ENCODE peak calls at places on chromosomes 3 and 15, in seven cellular contexts. O, E, X, G, R, L and S are unnamed samples.

GRCh38 chr3:75192065-75192658 is 472.0 kb upstream of the FRG2C start:
- DNase-seq in O (peak), E (peak), X (peak), G (peak), R (peak), L (peak), S (no peak)

GRCh38 chr3:122468896-122469533 is 45.7 kb downstream of the KPNA1 start:
- DNase-seq in O (no peak), E (no peak), X (no peak), G (no peak), R (no peak), L (no peak), S (no peak)

GRCh38 chr15:28023422-28023821 is 75.7 kb downstream of the OCA2 start:
- DNase-seq in O (no peak), E (no peak), X (no peak), G (no peak), R (no peak), L (no peak), S (no peak)

GRCh38 chr3:153029350-153029749 is 132.7 kb upstream of the RAP2B start:
- DNase-seq in O (no peak), E (peak), X (no peak), G (no peak), R (no peak), L (no peak), S (no peak)

GRCh38 chr3:129360705-129361460 is 67.6 kb downstream of the EFCAB12 start:
- DNase-seq in O (no peak), E (peak), X (no peak), G (no peak), R (no peak), L (no peak), S (no peak)

GRCh38 chr15:88450125-88450798 is 16.9 kb downstream of the MRPL46 start:
- DNase-seq in O (peak), E (peak), X (peak), G (peak), R (peak), L (peak), S (peak)

GRCh38 chr3:46484388-46484787 is 13.4 kb upstream of the RTP3 start:
- DNase-seq in O (no peak), E (no peak), X (no peak), G (no peak), R (no peak), L (no peak), S (no peak)

GRCh38 chr15:48147358-48147757 is 26.6 kb downstream of the SLC24A5 start:
- DNase-seq in O (no peak), E (peak), X (no peak), G (no peak), R (no peak), L (no peak), S (no peak)

GRCh38 chr3:141763088-141763750 is at the start of gene GRK7:
- DNase-seq in O (no peak), E (no peak), X (no peak), G (no peak), R (no peak), L (no peak), S (no peak)

GRCh38 chr3:156976933-156977332 is 150.8 kb downstream of the LEKR1 start:
- DNase-seq in O (no peak), E (no peak), X (no peak), G (no peak), R (no peak), L (no peak), S (no peak)

GRCh38 chr15:25178835-25179672 is 224.3 kb downstream of the SNRPN start:
- DNase-seq in O (no peak), E (no peak), X (no peak), G (peak), R (no peak), L (no peak), S (peak)

GRCh38 chr3:196639517-196640500 is at the start of gene NRROS:
- DNase-seq in O (no peak), E (peak), X (peak), G (peak), R (peak), L (no peak), S (no peak)

GRCh38 chr15:69841046-69841828 is 256.5 kb downstream of the TLE3 start:
- DNase-seq in O (no peak), E (no peak), X (no peak), G (no peak), R (no peak), L (no peak), S (no peak)

GRCh38 chr15:69842851-69843250 is 254.9 kb downstream of the TLE3 start:
- DNase-seq in O (no peak), E (no peak), X (no peak), G (no peak), R (no peak), L (no peak), S (no peak)

GRCh38 chr15:69843267-69843666 is 254.4 kb downstream of the TLE3 start:
- DNase-seq in O (no peak), E (no peak), X (no peak), G (no peak), R (no peak), L (no peak), S (no peak)

GRCh38 chr15:69845159-69845558 is 252.6 kb downstream of the TLE3 start:
- DNase-seq in O (no peak), E (no peak), X (no peak), G (no peak), R (no peak), L (no peak), S (no peak)

DNA sequence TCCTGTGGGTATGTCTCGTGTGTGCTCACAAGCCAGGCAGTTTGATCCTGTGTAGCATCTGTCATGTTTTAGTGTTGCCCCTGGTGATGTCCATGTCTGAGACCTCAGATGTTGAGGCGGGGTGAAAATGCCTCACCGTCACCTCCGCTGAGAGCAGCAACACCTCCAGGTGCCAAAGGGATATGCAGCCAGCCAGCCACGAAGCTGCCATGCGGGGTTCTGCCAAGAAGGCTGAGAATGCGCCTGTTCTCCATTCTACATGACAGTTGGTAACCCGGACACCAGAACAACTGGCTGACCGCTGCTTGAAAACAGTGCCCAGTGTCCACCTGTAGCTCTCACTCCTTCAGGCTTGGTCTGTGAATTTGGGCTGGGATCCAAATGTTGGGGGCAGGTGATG is 253.8 kb downstream of the TLE3 start:
- DNase-seq in O (no peak), E (no peak), X (no peak), G (no peak), R (no peak), L (no peak), S (no peak)
- TF ChIP-seq CTCF in O (no peak), E (no peak), X (no peak), G (no peak), R (no peak), L (no peak), S (no peak)

GRCh38 chr3:77319711-77320110 is 279.8 kb downstream of the ROBO2 start:
- DNase-seq in O (no peak), E (peak), X (no peak), G (no peak), R (peak), L (no peak), S (no peak)
- TF ChIP-seq CTCF in O (no peak), E (peak), X (no peak), G (peak), R (no peak), L (peak), S (no peak)

GRCh38 chr3:186653984-186654383 is 11.8 kb upstream of the HRG start:
- DNase-seq in O (peak), E (no peak), X (no peak), G (peak), R (no peak), L (no peak), S (no peak)
- TF ChIP-seq CTCF in O (peak), E (no peak), X (no peak), G (no peak), R (no peak), L (no peak), S (no peak)

DNA sequence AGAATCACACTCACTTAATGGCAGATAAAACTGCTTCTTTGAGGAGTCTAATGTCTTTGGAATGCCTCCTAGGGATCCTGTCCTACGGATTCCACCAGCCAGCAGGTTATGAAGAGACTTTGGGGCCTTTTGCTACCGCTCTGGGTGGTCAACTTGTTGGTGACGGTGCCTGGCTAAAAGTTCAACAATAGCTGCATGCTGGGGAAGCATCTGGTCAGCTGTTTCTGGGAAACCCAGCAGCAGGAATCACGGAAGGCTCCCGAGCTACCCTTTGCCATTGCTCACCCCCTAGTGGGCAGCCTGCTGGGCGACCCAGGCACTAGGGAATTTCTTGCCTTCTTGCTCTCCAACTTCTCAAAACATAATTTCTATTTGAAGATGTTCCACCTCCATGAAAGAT is 263.3 kb downstream of the NEK10 start:
- DNase-seq in O (peak), E (no peak), X (no peak), G (peak), R (peak), L (no peak), S (no peak)
- TF ChIP-seq CTCF in O (peak), E (no peak), X (no peak), G (no peak), R (peak), L (no peak), S (no peak)

GRCh38 chr3:105516972-105517371 is 150.3 kb downstream of the ALCAM start:
- DNase-seq in O (no peak), E (peak), X (no peak), G (peak), R (peak), L (no peak), S (no peak)
- TF ChIP-seq CTCF in O (peak), E (peak), X (no peak), G (no peak), R (peak), L (peak), S (no peak)

GRCh38 chr3:38528457-38528856 is 32.3 kb downstream of the EXOG start:
- DNase-seq in O (no peak), E (no peak), X (no peak), G (peak), R (no peak), L (no peak), S (no peak)
- TF ChIP-seq CTCF in O (no peak), E (no peak), X (no peak), G (no peak), R (no peak), L (no peak), S (no peak)

DNA sequence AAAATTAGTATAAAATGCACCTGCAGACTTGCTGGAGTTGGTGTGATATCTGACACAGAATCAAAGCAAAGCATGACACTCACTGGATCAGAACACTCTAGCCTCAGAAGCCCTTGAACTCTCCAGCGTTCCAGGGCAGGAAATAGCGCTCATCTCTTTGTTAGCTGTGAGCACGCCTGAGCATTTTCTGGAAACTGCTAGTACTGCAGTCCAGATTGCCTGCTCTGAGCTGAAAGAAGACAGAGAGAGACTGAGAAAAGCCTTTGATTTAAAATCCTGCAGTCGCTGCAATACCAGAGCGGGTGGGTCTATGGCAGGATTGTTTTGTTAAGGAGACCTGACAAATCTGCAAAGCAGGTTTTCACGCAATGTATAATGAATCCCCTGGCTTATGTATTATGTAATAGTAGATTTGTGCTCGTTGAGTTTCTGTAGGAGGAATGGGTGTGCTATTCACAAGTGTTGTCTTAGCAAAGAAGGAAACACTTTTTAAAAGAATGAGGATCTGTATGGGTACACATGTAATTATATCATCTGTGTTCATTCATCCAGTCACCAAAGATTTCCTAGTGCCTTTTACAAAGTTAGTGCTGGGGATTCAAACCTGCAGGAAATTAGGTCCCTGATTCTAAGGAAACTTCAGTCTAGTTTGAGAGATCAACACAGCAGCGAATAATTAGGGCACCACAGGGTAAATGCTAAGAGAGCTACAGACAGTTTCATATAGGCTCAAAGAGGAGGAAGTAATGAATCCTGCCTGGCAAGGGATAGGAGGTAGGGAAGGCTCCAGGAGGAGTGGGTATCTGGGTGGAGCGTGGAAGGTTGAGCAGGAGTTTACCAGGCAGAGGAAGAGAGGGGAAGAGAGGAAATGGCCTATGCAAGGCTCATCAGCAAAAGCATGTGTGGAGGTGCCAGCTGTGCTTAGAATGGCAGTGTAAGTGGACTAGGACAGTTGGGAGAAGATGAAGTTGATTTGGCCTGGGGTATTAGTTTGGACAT is 26.1 kb upstream of the MGLL start:
- DNase-seq in O (no peak), E (peak), X (peak), G (no peak), R (no peak), L (no peak), S (no peak)
- TF ChIP-seq CTCF in O (no peak), E (no peak), X (no peak), G (no peak), R (no peak), L (no peak), S (no peak)

DNA sequence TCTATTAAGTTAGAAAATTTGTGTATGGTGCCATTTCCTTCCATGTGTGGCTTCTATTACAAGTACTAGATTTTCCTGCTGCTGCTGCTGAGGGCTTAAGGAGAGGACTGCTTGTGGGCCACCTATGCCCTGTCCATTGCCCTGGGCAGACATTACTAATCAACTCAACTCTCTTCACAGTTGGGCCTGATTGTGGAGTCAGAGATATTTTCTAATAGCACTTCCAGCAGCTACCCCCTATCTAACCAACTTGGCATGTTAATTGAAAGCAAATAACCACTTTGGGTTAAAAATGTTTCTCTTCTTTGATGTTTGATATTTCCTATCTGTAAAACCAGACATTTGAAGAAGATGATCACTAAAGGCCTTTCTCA is 242.0 kb downstream of the EDEM1 start:
- DNase-seq in O (no peak), E (no peak), X (no peak), G (no peak), R (no peak), L (no peak), S (no peak)
- TF ChIP-seq CTCF in O (no peak), E (no peak), X (no peak), G (no peak), R (no peak), L (no peak), S (no peak)